ENCODE peak calls at places on chromosome 12, in eight cellular contexts. Y is HFF-Myc, C is neural crest cell, J is heart right ventricle, W is ascending aorta, B is omental fat pad, E is fibroblast of mammary gland, F is mucosa of descending colon. H is an unnamed sample.

GRCh38 chr12:53941187-53941586 is 2.6 kb downstream of the HOXC13 start:
- DNase-seq in Y (no peak), J (no peak), B (no peak), C (no peak), F (no peak), E (no peak), W (no peak), H (no peak)

GRCh38 chr12:116773276-116773731 is 35.2 kb downstream of the RNFT2 start:
- DNase-seq in J (no peak), C (no peak), B (no peak), W (no peak), E (peak; percentile 15), F (no peak), Y (no peak), H (peak; percentile 59)

GRCh38 chr12:5197127-5197526 is 153.4 kb downstream of the KCNA5 start:
- DNase-seq in B (no peak), C (no peak), J (no peak), F (no peak), E (peak; percentile 1), W (no peak), Y (peak; percentile 15), H (peak; percentile 85)

GRCh38 chr12:1918081-1918874 is at the start of gene CACNA2D4:
- DNase-seq in Y (no peak), F (no peak), J (no peak), C (no peak), W (peak; percentile 51), E (no peak), B (no peak), H (no peak)

GRCh38 chr12:53232641-53233538 is 881 bp upstream of the RARG start:
- DNase-seq in B (no peak), J (no peak), F (peak; percentile 81), E (peak; percentile 21), W (peak; percentile 82), C (no peak), Y (no peak), H (no peak)

GRCh38 chr12:19801941-19802340 is 362.6 kb downstream of the AEBP2 start:
- DNase-seq in C (no peak), J (no peak), Y (no peak), B (no peak), F (no peak), W (no peak), E (no peak), H (no peak)

GRCh38 chr12:24069532-24070395 is 120.3 kb upstream of the SOX5 start:
- DNase-seq in Y (no peak), B (no peak), C (peak; percentile 26), W (no peak), E (no peak), F (peak; percentile 26), J (no peak), H (no peak)

GRCh38 chr12:116922194-116922897 is 11.6 kb downstream of the FBXW8 start:
- DNase-seq in F (no peak), E (peak; percentile 72), W (no peak), B (no peak), C (no peak), Y (no peak), J (no peak), H (no peak)

GRCh38 chr12:107277850-107278249 is 184.5 kb upstream of the CRY1 start:
- DNase-seq in W (no peak), C (no peak), J (no peak), Y (no peak), F (no peak), B (no peak), E (peak; percentile 53), H (no peak)

GRCh38 chr12:17992002-17992656 is 97.9 kb downstream of the RERGL start:
- DNase-seq in E (peak; percentile 59), C (peak; percentile 67), Y (peak; percentile 15), W (no peak), B (no peak), F (no peak), J (no peak), H (peak; percentile 30)

GRCh38 chr12:55658635-55659391 is 22.1 kb downstream of the OR10P1 start:
- DNase-seq in F (no peak), J (no peak), E (peak; percentile 27), W (no peak), C (no peak), Y (no peak), B (no peak), H (no peak)

GRCh38 chr12:55658212-55658611 is 21.5 kb downstream of the OR10P1 start:
- DNase-seq in W (no peak), F (no peak), J (no peak), B (no peak), E (no peak), Y (no peak), C (no peak), H (no peak)

GRCh38 chr12:55663391-55663790 is 26.7 kb downstream of the OR10P1 start:
- DNase-seq in E (peak; percentile 25), Y (no peak), B (no peak), J (no peak), C (no peak), F (no peak), W (no peak), H (no peak)

GRCh38 chr12:55657282-55657681 is 20.6 kb downstream of the OR10P1 start:
- DNase-seq in W (no peak), J (no peak), C (no peak), Y (no peak), B (no peak), E (no peak), F (no peak), H (no peak)

DNA sequence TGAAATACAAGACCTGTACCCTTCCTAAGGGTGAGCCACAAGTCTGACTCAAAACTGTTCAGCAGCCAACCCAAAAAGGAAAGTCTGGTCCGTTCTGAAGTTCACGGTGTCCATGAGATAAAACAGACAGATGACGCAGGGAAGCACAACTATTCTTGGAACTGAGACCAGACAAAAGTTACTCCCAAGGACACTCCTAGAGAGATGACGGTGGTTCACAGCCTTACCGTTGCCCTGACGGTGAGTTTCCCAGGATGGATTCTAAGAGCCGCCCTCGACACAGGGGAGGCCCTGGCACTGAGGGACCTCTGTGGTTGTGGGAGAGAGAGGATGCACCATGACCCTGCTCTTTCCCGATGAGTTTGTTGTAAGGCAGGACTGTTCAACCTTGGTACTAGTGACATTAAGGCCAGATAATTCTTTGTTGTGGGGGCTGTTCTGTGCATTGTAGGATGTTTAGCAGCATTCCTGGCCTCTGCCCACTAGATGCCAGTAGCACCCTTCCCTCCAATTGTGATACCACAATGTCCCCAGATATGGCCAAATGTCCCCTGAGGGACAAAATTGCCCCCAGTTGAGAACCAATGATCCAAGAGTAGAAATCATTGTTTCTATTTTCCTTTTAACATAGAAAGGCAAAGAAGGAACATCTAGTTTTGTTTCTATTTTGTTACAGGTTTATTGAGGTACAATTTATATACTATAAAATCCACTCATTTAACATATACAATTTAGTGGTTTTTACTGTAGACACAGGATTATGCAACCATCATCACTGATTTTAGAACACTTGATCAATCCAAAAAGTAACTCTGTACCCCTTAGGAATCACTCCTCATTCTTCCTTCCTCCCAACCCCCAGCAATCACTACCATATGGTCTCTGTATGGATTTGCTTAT is 23.0 kb downstream of the OR10P1 start:
- DNase-seq in B (no peak), W (no peak), C (no peak), Y (no peak), E (peak; percentile 74), F (no peak), J (peak; percentile 66), H (no peak)
- TF ChIP-seq CTCF in B (no peak), W (peak; percentile 53), C (peak; percentile 42), Y (peak; percentile 61), E (peak; percentile 62), F (no peak), J (peak; percentile 57), H (peak; percentile 59)

DNA sequence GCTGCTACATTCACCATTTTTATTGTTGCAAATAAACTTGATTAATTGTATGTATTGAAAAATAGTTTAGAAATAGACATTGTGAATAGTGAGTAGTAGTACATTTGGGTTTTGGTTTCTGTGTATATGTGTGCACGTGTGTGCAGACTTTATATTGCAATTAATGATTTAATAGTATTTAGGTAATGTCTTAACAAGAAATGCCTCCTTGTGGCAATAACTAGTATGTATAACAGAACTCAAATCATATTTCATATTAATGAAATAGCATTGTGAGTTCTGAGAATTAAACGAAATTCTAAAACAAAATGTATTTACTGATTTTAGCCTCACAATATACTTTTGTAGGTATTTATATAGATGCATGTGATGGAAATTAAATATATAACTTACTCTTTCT is 100.1 kb downstream of the SCAF11 start:
- DNase-seq in E (no peak), J (no peak), B (no peak), F (no peak), W (no peak), C (no peak), Y (no peak), H (no peak)
- TF ChIP-seq CTCF in E (no peak), J (no peak), B (no peak), F (no peak), W (no peak), C (peak; percentile 29), Y (no peak), H (peak; percentile 54)

DNA sequence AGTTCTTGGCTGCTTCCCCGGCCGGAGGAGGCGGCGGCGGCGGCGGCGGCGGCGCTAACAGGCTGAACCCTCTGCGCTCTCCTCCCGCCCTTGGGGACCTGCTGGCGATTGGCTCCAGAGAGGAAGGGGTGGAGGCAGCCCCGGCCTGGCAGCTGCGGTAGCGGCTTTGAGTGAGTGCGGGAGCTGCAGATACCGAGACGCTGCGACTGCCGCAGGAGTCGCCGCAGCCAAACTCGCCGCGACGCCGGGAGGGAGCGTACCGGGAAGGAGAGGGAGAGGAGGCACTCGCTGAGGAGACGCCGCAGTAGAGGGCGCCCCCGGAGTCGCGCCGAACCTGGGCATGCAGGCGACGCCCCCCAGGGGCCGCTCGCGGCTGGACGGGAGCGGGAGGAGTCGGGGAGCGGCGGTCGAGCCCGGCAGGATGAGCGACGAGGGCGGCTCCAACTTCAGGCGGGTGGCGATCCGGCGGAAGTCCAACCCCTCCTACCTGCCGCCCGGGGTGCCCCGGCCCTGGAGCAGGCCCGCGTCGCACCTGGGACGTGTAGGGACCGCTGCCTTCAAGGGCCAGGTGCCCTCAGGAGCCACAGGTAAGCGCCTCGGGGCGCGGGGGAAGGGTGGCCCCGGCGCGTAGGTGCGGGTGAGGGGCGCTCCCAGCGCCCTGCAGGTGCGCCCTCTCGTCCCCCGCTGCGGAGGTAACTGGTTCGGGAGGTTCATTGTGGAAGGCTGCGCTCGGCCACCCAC is at the start of gene FGD4:
- DNase-seq in C (peak; percentile 76), Y (no peak), F (peak; percentile 94), W (peak; percentile 89), J (peak; percentile 84), E (peak; percentile 66), B (peak; percentile 36), H (peak; percentile 53)
- TF ChIP-seq CTCF in C (peak; percentile 69), Y (peak; percentile 41), F (no peak), W (peak; percentile 52), J (peak; percentile 70), E (peak; percentile 7), B (no peak), H (peak; percentile 67)

GRCh38 chr12:10178766-10179165 is at the start of gene TMEM52B:
- DNase-seq in F (no peak), C (no peak), J (no peak), B (no peak), E (no peak), Y (no peak), W (no peak), H (no peak)

GRCh38 chr12:10179871-10180270 is 1.0 kb downstream of the TMEM52B start:
- DNase-seq in F (no peak), Y (no peak), C (no peak), B (no peak), E (no peak), W (no peak), J (no peak), H (peak; percentile 62)

GRCh38 chr12:10174986-10175614 is 3.2 kb upstream of the OLR1 start:
- DNase-seq in J (no peak), F (no peak), Y (no peak), E (no peak), W (no peak), C (no peak), B (no peak), H (no peak)

GRCh38 chr12:10171954-10172353 is at the start of gene OLR1:
- DNase-seq in B (no peak), E (no peak), J (no peak), F (no peak), C (no peak), Y (no peak), W (no peak), H (peak; percentile 24)

GRCh38 chr12:10175849-10176641 is 2.8 kb upstream of the TMEM52B start:
- DNase-seq in C (no peak), J (no peak), F (no peak), W (no peak), E (no peak), Y (no peak), B (no peak), H (no peak)
- TF ChIP-seq CTCF in C (no peak), J (no peak), F (no peak), W (no peak), E (no peak), Y (no peak), B (no peak), H (no peak)